ENCODE peak calls at places on chromosome 6, in six cellular contexts. One of them, this sample, is unnamed.

GRCh38 chr6:139508023-139508422 is 133.6 kb upstream of the CITED2 start:
- DNase-seq in T-helper 9 cell: no peak
- DNase-seq in Right ventricle myocardium superior: no peak
- DNase-seq in SJSA1: no peak
- DNase-seq in naive thymus-derived CD8-positive, alpha-beta T cell: no peak
- DNase-seq in activated CD4-positive, alpha-beta T cell treated with anti-CD3 and anti-CD28 coated beads, Interleukin-2, amount 50 U/mL, for 48 hours: no peak
- DNase-seq in this sample: no peak

GRCh38 chr6:28003059-28003458 is 46.0 kb downstream of the OR2B6 start:
- DNase-seq in T-helper 9 cell: no peak
- DNase-seq in Right ventricle myocardium superior: no peak
- DNase-seq in SJSA1: no peak
- DNase-seq in naive thymus-derived CD8-positive, alpha-beta T cell: no peak
- DNase-seq in activated CD4-positive, alpha-beta T cell treated with anti-CD3 and anti-CD28 coated beads, Interleukin-2, amount 50 U/mL, for 48 hours: no peak
- DNase-seq in this sample: no peak

GRCh38 chr6:129476810-129477209 is 233.2 kb downstream of the ARHGAP18 start:
- DNase-seq in T-helper 9 cell: no peak
- DNase-seq in Right ventricle myocardium superior: no peak
- DNase-seq in SJSA1: no peak
- DNase-seq in naive thymus-derived CD8-positive, alpha-beta T cell: no peak
- DNase-seq in activated CD4-positive, alpha-beta T cell treated with anti-CD3 and anti-CD28 coated beads, Interleukin-2, amount 50 U/mL, for 48 hours: no peak
- DNase-seq in this sample: no peak

GRCh38 chr6:113457156-113457555 is 400.0 kb upstream of the MARCKS start:
- DNase-seq in T-helper 9 cell: no peak
- DNase-seq in Right ventricle myocardium superior: peak
- DNase-seq in SJSA1: peak
- DNase-seq in naive thymus-derived CD8-positive, alpha-beta T cell: no peak
- DNase-seq in activated CD4-positive, alpha-beta T cell treated with anti-CD3 and anti-CD28 coated beads, Interleukin-2, amount 50 U/mL, for 48 hours: no peak
- DNase-seq in this sample: peak

GRCh38 chr6:10429638-10430427 is 15.0 kb upstream of the TFAP2A start:
- DNase-seq in T-helper 9 cell: no peak
- DNase-seq in Right ventricle myocardium superior: no peak
- DNase-seq in SJSA1: no peak
- DNase-seq in naive thymus-derived CD8-positive, alpha-beta T cell: no peak
- DNase-seq in activated CD4-positive, alpha-beta T cell treated with anti-CD3 and anti-CD28 coated beads, Interleukin-2, amount 50 U/mL, for 48 hours: no peak
- DNase-seq in this sample: peak

GRCh38 chr6:141260627-141261015 is 872.1 kb upstream of the GJE1 start:
- DNase-seq in T-helper 9 cell: no peak
- DNase-seq in Right ventricle myocardium superior: peak
- DNase-seq in SJSA1: no peak
- DNase-seq in naive thymus-derived CD8-positive, alpha-beta T cell: no peak
- DNase-seq in activated CD4-positive, alpha-beta T cell treated with anti-CD3 and anti-CD28 coated beads, Interleukin-2, amount 50 U/mL, for 48 hours: no peak
- DNase-seq in this sample: no peak

GRCh38 chr6:165637591-165637990 is 25.4 kb downstream of the PDE10A start:
- DNase-seq in T-helper 9 cell: no peak
- DNase-seq in Right ventricle myocardium superior: no peak
- DNase-seq in SJSA1: no peak
- DNase-seq in naive thymus-derived CD8-positive, alpha-beta T cell: no peak
- DNase-seq in activated CD4-positive, alpha-beta T cell treated with anti-CD3 and anti-CD28 coated beads, Interleukin-2, amount 50 U/mL, for 48 hours: no peak
- DNase-seq in this sample: no peak

GRCh38 chr6:102581378-102582124 is 1188.0 kb downstream of the GRIK2 start:
- DNase-seq in T-helper 9 cell: no peak
- DNase-seq in Right ventricle myocardium superior: peak
- DNase-seq in SJSA1: no peak
- DNase-seq in naive thymus-derived CD8-positive, alpha-beta T cell: no peak
- DNase-seq in activated CD4-positive, alpha-beta T cell treated with anti-CD3 and anti-CD28 coated beads, Interleukin-2, amount 50 U/mL, for 48 hours: no peak
- DNase-seq in this sample: no peak

GRCh38 chr6:43814865-43815264 is 44.9 kb downstream of the VEGFA start:
- DNase-seq in T-helper 9 cell: no peak
- DNase-seq in Right ventricle myocardium superior: no peak
- DNase-seq in SJSA1: no peak
- DNase-seq in naive thymus-derived CD8-positive, alpha-beta T cell: no peak
- DNase-seq in activated CD4-positive, alpha-beta T cell treated with anti-CD3 and anti-CD28 coated beads, Interleukin-2, amount 50 U/mL, for 48 hours: no peak
- DNase-seq in this sample: no peak

GRCh38 chr6:14126250-14126649 is 8.7 kb downstream of the CD83 start:
- DNase-seq in T-helper 9 cell: no peak
- DNase-seq in Right ventricle myocardium superior: no peak
- DNase-seq in SJSA1: no peak
- DNase-seq in naive thymus-derived CD8-positive, alpha-beta T cell: no peak
- DNase-seq in activated CD4-positive, alpha-beta T cell treated with anti-CD3 and anti-CD28 coated beads, Interleukin-2, amount 50 U/mL, for 48 hours: no peak
- DNase-seq in this sample: no peak

GRCh38 chr6:39209908-39210307 is 19.4 kb downstream of the KCNK5 start:
- DNase-seq in T-helper 9 cell: no peak
- DNase-seq in Right ventricle myocardium superior: no peak
- DNase-seq in SJSA1: no peak
- DNase-seq in naive thymus-derived CD8-positive, alpha-beta T cell: no peak
- DNase-seq in activated CD4-positive, alpha-beta T cell treated with anti-CD3 and anti-CD28 coated beads, Interleukin-2, amount 50 U/mL, for 48 hours: no peak
- DNase-seq in this sample: no peak

GRCh38 chr6:170087946-170088348 is 202.9 kb downstream of the DLL1 start:
- DNase-seq in T-helper 9 cell: peak
- DNase-seq in Right ventricle myocardium superior: peak
- DNase-seq in SJSA1: peak
- DNase-seq in naive thymus-derived CD8-positive, alpha-beta T cell: peak
- DNase-seq in activated CD4-positive, alpha-beta T cell treated with anti-CD3 and anti-CD28 coated beads, Interleukin-2, amount 50 U/mL, for 48 hours: peak
- DNase-seq in this sample: no peak

GRCh38 chr6:5967594-5967993 is 39.1 kb downstream of the NRN1 start:
- DNase-seq in T-helper 9 cell: no peak
- DNase-seq in Right ventricle myocardium superior: no peak
- DNase-seq in SJSA1: no peak
- DNase-seq in naive thymus-derived CD8-positive, alpha-beta T cell: no peak
- DNase-seq in activated CD4-positive, alpha-beta T cell treated with anti-CD3 and anti-CD28 coated beads, Interleukin-2, amount 50 U/mL, for 48 hours: peak
- DNase-seq in this sample: no peak

GRCh38 chr6:79250107-79250514 is 15.6 kb upstream of the HMGN3 start:
- DNase-seq in T-helper 9 cell: no peak
- DNase-seq in Right ventricle myocardium superior: no peak
- DNase-seq in SJSA1: no peak
- DNase-seq in naive thymus-derived CD8-positive, alpha-beta T cell: no peak
- DNase-seq in activated CD4-positive, alpha-beta T cell treated with anti-CD3 and anti-CD28 coated beads, Interleukin-2, amount 50 U/mL, for 48 hours: no peak
- DNase-seq in this sample: no peak

GRCh38 chr6:140059947-140060346 is 685.5 kb upstream of the CITED2 start:
- DNase-seq in T-helper 9 cell: no peak
- DNase-seq in Right ventricle myocardium superior: no peak
- DNase-seq in SJSA1: no peak
- DNase-seq in naive thymus-derived CD8-positive, alpha-beta T cell: no peak
- DNase-seq in activated CD4-positive, alpha-beta T cell treated with anti-CD3 and anti-CD28 coated beads, Interleukin-2, amount 50 U/mL, for 48 hours: no peak
- DNase-seq in this sample: no peak

GRCh38 chr6:53282741-53283140 is 66.0 kb downstream of the ELOVL5 start:
- DNase-seq in T-helper 9 cell: no peak
- DNase-seq in Right ventricle myocardium superior: no peak
- DNase-seq in SJSA1: no peak
- DNase-seq in naive thymus-derived CD8-positive, alpha-beta T cell: no peak
- DNase-seq in activated CD4-positive, alpha-beta T cell treated with anti-CD3 and anti-CD28 coated beads, Interleukin-2, amount 50 U/mL, for 48 hours: no peak
- DNase-seq in this sample: no peak

GRCh38 chr6:3750324-3751018 is 1.0 kb downstream of the PXDC1 start:
- DNase-seq in T-helper 9 cell: no peak
- DNase-seq in Right ventricle myocardium superior: peak
- DNase-seq in SJSA1: peak
- DNase-seq in naive thymus-derived CD8-positive, alpha-beta T cell: no peak
- DNase-seq in activated CD4-positive, alpha-beta T cell treated with anti-CD3 and anti-CD28 coated beads, Interleukin-2, amount 50 U/mL, for 48 hours: peak
- DNase-seq in this sample: peak

GRCh38 chr6:166623318-166623717 is 3.7 kb downstream of the RPS6KA2 start:
- DNase-seq in T-helper 9 cell: no peak
- DNase-seq in Right ventricle myocardium superior: no peak
- DNase-seq in SJSA1: no peak
- DNase-seq in naive thymus-derived CD8-positive, alpha-beta T cell: no peak
- DNase-seq in activated CD4-positive, alpha-beta T cell treated with anti-CD3 and anti-CD28 coated beads, Interleukin-2, amount 50 U/mL, for 48 hours: no peak
- DNase-seq in this sample: peak

GRCh38 chr6:22954749-22955385 is 385.5 kb downstream of the HDGFL1 start:
- DNase-seq in T-helper 9 cell: no peak
- DNase-seq in Right ventricle myocardium superior: no peak
- DNase-seq in SJSA1: no peak
- DNase-seq in naive thymus-derived CD8-positive, alpha-beta T cell: no peak
- DNase-seq in activated CD4-positive, alpha-beta T cell treated with anti-CD3 and anti-CD28 coated beads, Interleukin-2, amount 50 U/mL, for 48 hours: no peak
- DNase-seq in this sample: peak

GRCh38 chr6:2432258-2432657 is 186.9 kb upstream of the GMDS start:
- DNase-seq in T-helper 9 cell: no peak
- DNase-seq in Right ventricle myocardium superior: no peak
- DNase-seq in SJSA1: peak
- DNase-seq in naive thymus-derived CD8-positive, alpha-beta T cell: no peak
- DNase-seq in activated CD4-positive, alpha-beta T cell treated with anti-CD3 and anti-CD28 coated beads, Interleukin-2, amount 50 U/mL, for 48 hours: no peak
- DNase-seq in this sample: peak

GRCh38 chr6:443621-444175 is 52.1 kb downstream of the IRF4 start:
- DNase-seq in T-helper 9 cell: no peak
- DNase-seq in Right ventricle myocardium superior: no peak
- DNase-seq in SJSA1: no peak
- DNase-seq in naive thymus-derived CD8-positive, alpha-beta T cell: no peak
- DNase-seq in activated CD4-positive, alpha-beta T cell treated with anti-CD3 and anti-CD28 coated beads, Interleukin-2, amount 50 U/mL, for 48 hours: no peak
- DNase-seq in this sample: no peak

This sample was measured in fibroblast of lung.